ENCODE peak calls at places on chromosome 6, in five cellular contexts. I is WTC11; G is AG04450; N is activated effector memory CD4-positive, alpha-beta T cell treated with anti-CD3 and anti-CD28 coated beads, Interleukin-2, amount 50 U/mL, for 16 hours; W is activated T-cell treated with anti-CD3 and anti-CD28 coated beads, Interleukin-2, amount 50 U/mL, for 24 hours. Y is an unnamed sample.

GRCh38 chr6:3340358-3340798 is 81.6 kb downstream of the PSMG4 start:
- DNase-seq in I (no peak), G (no peak), N (no peak), W (no peak), Y (no peak)

GRCh38 chr6:26067367-26067766 is 19.9 kb upstream of the HFE start:
- DNase-seq in I (no peak), G (no peak), N (no peak), W (no peak), Y (no peak)

GRCh38 chr6:149166747-149167146 is 150.8 kb upstream of the TAB2 start:
- DNase-seq in I (no peak), G (no peak), N (no peak), W (no peak), Y (no peak)

GRCh38 chr6:41970436-41970846 is 28.8 kb upstream of the CCND3 start:
- DNase-seq in I (no peak), G (no peak), N (peak), W (peak), Y (no peak)

GRCh38 chr6:111614833-111615582 is 9.3 kb upstream of the TRAF3IP2 start:
- DNase-seq in I (peak), G (no peak), N (no peak), W (no peak), Y (no peak)

GRCh38 chr6:153059757-153060156 is 57.2 kb upstream of the MTRF1L start:
- DNase-seq in I (no peak), G (no peak), N (no peak), W (no peak), Y (no peak)

GRCh38 chr6:57207141-57207540 is 15.0 kb downstream of the RAB23 start:
- DNase-seq in I (no peak), G (no peak), N (no peak), W (no peak), Y (no peak)

GRCh38 chr6:99613705-99614429 is 7.2 kb downstream of the PRDM13 start:
- DNase-seq in I (peak), G (no peak), N (peak), W (peak), Y (no peak)

GRCh38 chr6:132511159-132511835 is 1.6 kb downstream of the STX7 start:
- DNase-seq in I (no peak), G (no peak), N (no peak), W (no peak), Y (no peak)

Y was measured in Panc1.